ENCODE peak calls at places on chromosomes 1 and 21, in ten cellular contexts. F is nucleus accumbens; C is activated T-helper 1 cell treated with anti-CD3 and anti-CD28 coated beads, Interleukin-12 subunit alpha, Interleukin-12 subunit beta, Interleukin-2, Interleukin-4 antibody, amounts not matched to agents 30 ng/mL and 10 ng/mL and 1 ng/mL, durations not matched to agents 14 hours and 24 hours and 36 hours; X is lung; Q is CD8-positive, alpha-beta memory T cell; N is bronchial epithelial cell; T is ecto neural progenitor cell; I is GM13977; M is foreskin keratinocyte; E is stimulated activated CD4-positive, alpha-beta T cell treated with anti-CD3 and anti-CD28 coated beads, TNF-alpha, amount 100 ng/mL, for 4 hours. O is an unnamed sample.

GRCh38 chr1:219119839-219120238 is 53.8 kb upstream of the LYPLAL1 start:
- DNase-seq in F (no peak), C (no peak), X (no peak), Q (no peak), N (no peak), T (no peak), I (no peak), M (no peak), E (no peak), O (no peak)

GRCh38 chr1:65170511-65171142 is 22.6 kb downstream of the AK4 start:
- DNase-seq in F (no peak), C (no peak), X (no peak), Q (no peak), N (peak), T (no peak), I (no peak), M (no peak), E (no peak), O (no peak)

GRCh38 chr1:21651214-21652042 is 17.7 kb downstream of the RAP1GAP start:
- DNase-seq in F (no peak), C (peak), X (no peak), Q (peak), N (no peak), T (peak), I (peak), M (no peak), E (peak), O (no peak)

GRCh38 chr1:114015075-114015474 is 35.8 kb downstream of the OLFML3 start:
- DNase-seq in F (no peak), C (no peak), X (no peak), Q (no peak), N (peak), T (no peak), I (no peak), M (peak), E (no peak), O (no peak)

GRCh38 chr1:116686723-116687368 is 19.3 kb upstream of the IGSF3 start:
- DNase-seq in F (no peak), C (no peak), X (no peak), Q (no peak), N (no peak), T (no peak), I (no peak), M (no peak), E (no peak), O (no peak)

GRCh38 chr1:208025036-208025435 is 114.1 kb upstream of the CD34 start:
- DNase-seq in F (no peak), C (no peak), X (no peak), Q (no peak), N (no peak), T (no peak), I (no peak), M (no peak), E (no peak), O (no peak)

GRCh38 chr1:216005916-216006315 is 417.3 kb downstream of the USH2A start:
- DNase-seq in F (no peak), C (no peak), X (no peak), Q (no peak), N (peak), T (no peak), I (peak), M (peak), E (no peak), O (no peak)

GRCh38 chr1:224408294-224408590 is 26.4 kb downstream of the WDR26 start:
- DNase-seq in F (no peak), C (no peak), X (no peak), Q (no peak), N (no peak), T (no peak), I (no peak), M (no peak), E (no peak), O (no peak)

GRCh38 chr1:155648207-155649147 is 38.5 kb downstream of the MSTO1 start:
- DNase-seq in F (no peak), C (no peak), X (peak), Q (no peak), N (peak), T (no peak), I (no peak), M (peak), E (no peak), O (no peak)

GRCh38 chr21:44710756-44711326 is 531 bp downstream of the TSPEAR start:
- DNase-seq in F (no peak), C (no peak), X (no peak), Q (no peak), N (peak), T (peak), I (no peak), M (peak), E (no peak), O (peak)

GRCh38 chr1:172951728-172952365 is 98.9 kb downstream of the TNFSF18 start:
- DNase-seq in F (no peak), C (no peak), X (no peak), Q (no peak), N (peak), T (no peak), I (no peak), M (peak), E (no peak), O (no peak)

O was measured in osteocyte.